ENCODE peak calls at places on chromosomes 12 and 14, in nine cellular contexts. Y, R, V, F, E, H, A, I and N are unnamed samples.

GRCh38 chr14:59711083-59711482 is 134.5 kb upstream of the CCDC175 start:
- DNase-seq in Y (no peak), R (no peak), V (no peak), F (no peak), E (no peak), H (no peak), A (no peak), I (no peak), N (no peak)

GRCh38 chr12:13367973-13368372 is 171.4 kb downstream of the EMP1 start:
- DNase-seq in Y (no peak), R (peak), V (no peak), F (no peak), E (no peak), H (no peak), A (no peak), I (no peak), N (no peak)

GRCh38 chr12:46959484-46959883 is 119.9 kb upstream of the PCED1B start:
- DNase-seq in Y (no peak), R (no peak), V (no peak), F (no peak), E (peak), H (no peak), A (no peak), I (no peak), N (no peak)

GRCh38 chr14:59698793-59699192 is 122.2 kb upstream of the CCDC175 start:
- DNase-seq in Y (no peak), R (no peak), V (no peak), F (no peak), E (no peak), H (no peak), A (no peak), I (no peak), N (no peak)

GRCh38 chr14:100554082-100554677 is 33.0 kb downstream of the BEGAIN start:
- DNase-seq in Y (peak), R (peak), V (peak), F (no peak), E (peak), H (no peak), A (no peak), I (no peak), N (peak)

GRCh38 chr14:39185256-39186049 is 10.4 kb downstream of the PNN start:
- DNase-seq in Y (no peak), R (no peak), V (no peak), F (no peak), E (no peak), H (no peak), A (no peak), I (no peak), N (no peak)

GRCh38 chr14:35420036-35420811 is 15.7 kb upstream of the NFKBIA start:
- DNase-seq in Y (no peak), R (no peak), V (no peak), F (no peak), E (no peak), H (no peak), A (no peak), I (no peak), N (no peak)

GRCh38 chr14:61927015-61927414 is 164.8 kb downstream of the SNAPC1 start:
- DNase-seq in Y (no peak), R (no peak), V (no peak), F (no peak), E (no peak), H (no peak), A (no peak), I (no peak), N (no peak)

GRCh38 chr14:80202888-80203562 is 8.3 kb downstream of the DIO2 start:
- DNase-seq in Y (peak), R (no peak), V (peak), F (peak), E (peak), H (no peak), A (peak), I (no peak), N (peak)

GRCh38 chr14:74952697-74953484 is 2.5 kb downstream of the PGF start:
- DNase-seq in Y (no peak), R (no peak), V (no peak), F (no peak), E (no peak), H (no peak), A (no peak), I (no peak), N (no peak)

GRCh38 chr14:66650491-66650911 is 142.6 kb downstream of the GPHN start:
- DNase-seq in Y (no peak), R (no peak), V (no peak), F (no peak), E (no peak), H (no peak), A (no peak), I (no peak), N (no peak)

GRCh38 chr14:88002421-88002820 is 2.5 kb upstream of the GPR65 start:
- DNase-seq in Y (peak), R (no peak), V (no peak), F (no peak), E (no peak), H (no peak), A (no peak), I (no peak), N (no peak)

GRCh38 chr12:131702573-131702877 is 8.4 kb upstream of the SFSWAP start:
- DNase-seq in Y (no peak), R (no peak), V (no peak), F (no peak), E (no peak), H (no peak), A (no peak), I (no peak), N (no peak)

GRCh38 chr12:32183646-32184045 is 77.0 kb downstream of the BICD1 start:
- DNase-seq in Y (no peak), R (no peak), V (no peak), F (no peak), E (no peak), H (no peak), A (no peak), I (no peak), N (no peak)

GRCh38 chr12:120196363-120196762 is 1.8 kb upstream of the GCN1 start:
- DNase-seq in Y (no peak), R (no peak), V (no peak), F (no peak), E (no peak), H (no peak), A (no peak), I (no peak), N (no peak)

GRCh38 chr12:21934173-21934572 is 7.1 kb downstream of the ABCC9 start:
- DNase-seq in Y (no peak), R (no peak), V (no peak), F (no peak), E (no peak), H (no peak), A (no peak), I (no peak), N (no peak)

GRCh38 chr12:88854260-88854659 is 274.0 kb upstream of the KITLG start:
- DNase-seq in Y (no peak), R (no peak), V (no peak), F (no peak), E (peak), H (no peak), A (no peak), I (no peak), N (no peak)

GRCh38 chr14:23128969-23129758 is 10.1 kb upstream of the CEBPE start:
- DNase-seq in Y (no peak), R (no peak), V (no peak), F (no peak), E (no peak), H (no peak), A (no peak), I (no peak), N (no peak)

GRCh38 chr14:97411938-97412612 is 614.9 kb downstream of the VRK1 start:
- DNase-seq in Y (no peak), R (no peak), V (no peak), F (no peak), E (no peak), H (no peak), A (no peak), I (no peak), N (no peak)

GRCh38 chr12:85562765-85563164 is 273.4 kb downstream of the RASSF9 start:
- DNase-seq in Y (no peak), R (no peak), V (no peak), F (no peak), E (no peak), H (no peak), A (no peak), I (no peak), N (no peak)

GRCh38 chr14:101835166-101835557 is 73.7 kb downstream of the PPP2R5C start:
- DNase-seq in Y (no peak), R (no peak), V (no peak), F (no peak), E (no peak), H (no peak), A (no peak), I (no peak), N (no peak)

GRCh38 chr12:123453165-123453564 is 4.8 kb upstream of the SNRNP35 start:
- DNase-seq in Y (peak), R (no peak), V (no peak), F (no peak), E (no peak), H (no peak), A (no peak), I (peak), N (no peak)

GRCh38 chr12:9134981-9135628 is 19.4 kb upstream of the A2M start:
- DNase-seq in Y (no peak), R (no peak), V (no peak), F (no peak), E (no peak), H (no peak), A (peak), I (no peak), N (no peak)

GRCh38 chr14:26984318-26985177 is 386.7 kb upstream of the NOVA1 start:
- DNase-seq in Y (peak), R (peak), V (peak), F (no peak), E (peak), H (no peak), A (peak), I (no peak), N (no peak)

GRCh38 chr14:59964251-59965007 is 44.5 kb downstream of the LRRC9 start:
- DNase-seq in Y (no peak), R (no peak), V (no peak), F (no peak), E (no peak), H (no peak), A (no peak), I (no peak), N (no peak)

GRCh38 chr14:52076334-52076733 is 7.5 kb upstream of the NID2 start:
- DNase-seq in Y (no peak), R (no peak), V (no peak), F (no peak), E (no peak), H (no peak), A (no peak), I (no peak), N (no peak)

GRCh38 chr12:109273354-109273753 is 35.7 kb downstream of the FOXN4 start:
- DNase-seq in Y (no peak), R (no peak), V (no peak), F (no peak), E (no peak), H (no peak), A (no peak), I (no peak), N (no peak)

GRCh38 chr12:121467638-121468403 is 67.9 kb downstream of the RNF34 start:
- DNase-seq in Y (no peak), R (peak), V (no peak), F (peak), E (no peak), H (no peak), A (peak), I (peak), N (no peak)

GRCh38 chr12:57129311-57130288 is 1.3 kb downstream of the LRP1 start:
- DNase-seq in Y (no peak), R (no peak), V (no peak), F (no peak), E (no peak), H (no peak), A (no peak), I (no peak), N (peak)

GRCh38 chr14:105006831-105007592 is 13.9 kb downstream of the CDCA4 start:
- DNase-seq in Y (no peak), R (no peak), V (no peak), F (no peak), E (no peak), H (no peak), A (no peak), I (peak), N (peak)

GRCh38 chr12:559907-560455 is 100.2 kb downstream of the B4GALNT3 start:
- DNase-seq in Y (no peak), R (no peak), V (no peak), F (no peak), E (no peak), H (no peak), A (no peak), I (no peak), N (no peak)

GRCh38 chr12:65597527-65597926 is 226.8 kb upstream of the HMGA2 start:
- DNase-seq in Y (no peak), R (no peak), V (no peak), F (no peak), E (peak), H (no peak), A (no peak), I (no peak), N (no peak)